ENCODE peak calls at places on chromosomes 2 and 18, in eight cellular contexts. One of them, this sample, is unnamed.

GRCh38 chr2:120683081-120683480 is 52.6 kb upstream of the GLI2 start:
- DNase-seq in body of pancreas: no peak
- DNase-seq in EL: no peak
- DNase-seq in activated CD4-positive, alpha-beta memory T cell treated with anti-CD3 and anti-CD28 coated beads, Interleukin-2, amount 10 ng/mL, durations not matched to agents 7 days and 5 days: no peak
- DNase-seq in fibroblast of lung: no peak
- DNase-seq in cardiac fibroblast: no peak
- DNase-seq in left cardiac atrium: no peak
- DNase-seq in activated T-helper 1 cell treated with Interleukin-2 at 50 U/mL for 16 hours: no peak
- DNase-seq in this sample: no peak

GRCh38 chr2:200367155-200367554 is 60.7 kb downstream of the SPATS2L start:
- DNase-seq in body of pancreas: no peak
- DNase-seq in activated CD4-positive, alpha-beta memory T cell treated with anti-CD3 and anti-CD28 coated beads, Interleukin-2, amount 10 ng/mL, durations not matched to agents 7 days and 5 days: no peak
- DNase-seq in activated T-helper 1 cell treated with Interleukin-2 at 50 U/mL for 16 hours: no peak
- DNase-seq in fibroblast of lung: peak
- DNase-seq in cardiac fibroblast: peak
- DNase-seq in left cardiac atrium: no peak
- DNase-seq in EL: peak
- DNase-seq in this sample: no peak

GRCh38 chr2:196420143-196420542 is 219.4 kb upstream of the CCDC150 start:
- DNase-seq in fibroblast of lung: no peak
- DNase-seq in EL: no peak
- DNase-seq in activated T-helper 1 cell treated with Interleukin-2 at 50 U/mL for 16 hours: no peak
- DNase-seq in activated CD4-positive, alpha-beta memory T cell treated with anti-CD3 and anti-CD28 coated beads, Interleukin-2, amount 10 ng/mL, durations not matched to agents 7 days and 5 days: no peak
- DNase-seq in left cardiac atrium: no peak
- DNase-seq in cardiac fibroblast: no peak
- DNase-seq in body of pancreas: no peak
- DNase-seq in this sample: no peak

GRCh38 chr2:64537991-64538390 is 13.9 kb downstream of the AFTPH start:
- DNase-seq in EL: peak
- DNase-seq in activated CD4-positive, alpha-beta memory T cell treated with anti-CD3 and anti-CD28 coated beads, Interleukin-2, amount 10 ng/mL, durations not matched to agents 7 days and 5 days: no peak
- DNase-seq in body of pancreas: no peak
- DNase-seq in fibroblast of lung: peak
- DNase-seq in cardiac fibroblast: peak
- DNase-seq in activated T-helper 1 cell treated with Interleukin-2 at 50 U/mL for 16 hours: no peak
- DNase-seq in left cardiac atrium: no peak
- DNase-seq in this sample: no peak

GRCh38 chr2:2527162-2527561 is 196.1 kb upstream of the MYT1L start:
- DNase-seq in EL: no peak
- DNase-seq in cardiac fibroblast: no peak
- DNase-seq in body of pancreas: no peak
- DNase-seq in activated T-helper 1 cell treated with Interleukin-2 at 50 U/mL for 16 hours: no peak
- DNase-seq in left cardiac atrium: no peak
- DNase-seq in activated CD4-positive, alpha-beta memory T cell treated with anti-CD3 and anti-CD28 coated beads, Interleukin-2, amount 10 ng/mL, durations not matched to agents 7 days and 5 days: no peak
- DNase-seq in fibroblast of lung: peak
- DNase-seq in this sample: no peak

GRCh38 chr2:172438741-172439508 is 11.5 kb downstream of the ITGA6 start:
- DNase-seq in activated CD4-positive, alpha-beta memory T cell treated with anti-CD3 and anti-CD28 coated beads, Interleukin-2, amount 10 ng/mL, durations not matched to agents 7 days and 5 days: no peak
- DNase-seq in body of pancreas: peak
- DNase-seq in cardiac fibroblast: peak
- DNase-seq in EL: peak
- DNase-seq in activated T-helper 1 cell treated with Interleukin-2 at 50 U/mL for 16 hours: no peak
- DNase-seq in left cardiac atrium: peak
- DNase-seq in fibroblast of lung: peak
- DNase-seq in this sample: no peak

GRCh38 chr2:213934560-213934959 is 476.3 kb upstream of the VWC2L start:
- DNase-seq in EL: peak
- DNase-seq in activated CD4-positive, alpha-beta memory T cell treated with anti-CD3 and anti-CD28 coated beads, Interleukin-2, amount 10 ng/mL, durations not matched to agents 7 days and 5 days: no peak
- DNase-seq in activated T-helper 1 cell treated with Interleukin-2 at 50 U/mL for 16 hours: no peak
- DNase-seq in left cardiac atrium: no peak
- DNase-seq in cardiac fibroblast: peak
- DNase-seq in fibroblast of lung: peak
- DNase-seq in body of pancreas: no peak
- DNase-seq in this sample: no peak

GRCh38 chr18:79964330-79965118 is at the start of gene HSBP1L1:
- DNase-seq in activated CD4-positive, alpha-beta memory T cell treated with anti-CD3 and anti-CD28 coated beads, Interleukin-2, amount 10 ng/mL, durations not matched to agents 7 days and 5 days: peak
- DNase-seq in EL: peak
- DNase-seq in left cardiac atrium: peak
- DNase-seq in cardiac fibroblast: peak
- DNase-seq in body of pancreas: peak
- DNase-seq in activated T-helper 1 cell treated with Interleukin-2 at 50 U/mL for 16 hours: peak
- DNase-seq in fibroblast of lung: peak
- DNase-seq in this sample: peak